ENCODE peak calls at places on chromosome 13, in five cellular contexts. V is WTC11; H is activated T-cell treated with anti-CD3 and anti-CD28 coated beads for 1 hour; X is AG09309; Q is activated T-helper 2 cell treated with anti-CD3 and anti-CD28 coated beads, Interferon-gamma antibody, Interleukin-2, Interleukin-4, amounts not matched to agents 10 μg/mL and 5 μg/mL and 100 μg/mL, durations not matched to agents 14 hours and 24 hours and 36 hours. K is an unnamed sample.

GRCh38 chr13:43023244-43023931 is at the start of gene DNAJC15:
- DNase-seq in Q (peak; percentile 77), X (no peak), V (peak; percentile 81), H (peak; percentile 69), K (peak; percentile 81)

GRCh38 chr13:66886248-66886647 is 343.9 kb downstream of the PCDH9 start:
- DNase-seq in H (no peak), X (no peak), V (no peak), Q (no peak), K (no peak)

GRCh38 chr13:85417807-85418206 is 381.4 kb downstream of the SLITRK6 start:
- DNase-seq in H (no peak), X (no peak), Q (no peak), V (no peak), K (no peak)

GRCh38 chr13:70842062-70842644 is 733.9 kb upstream of the KLHL1 start:
- DNase-seq in Q (no peak), V (no peak), X (no peak), H (no peak), K (no peak)

GRCh38 chr13:73428137-73428536 is 369.3 kb downstream of the KLF5 start:
- DNase-seq in H (no peak), X (no peak), V (no peak), Q (no peak), K (no peak)

GRCh38 chr13:21481359-21481758 is 22.3 kb upstream of the ZDHHC20 start:
- DNase-seq in V (no peak), X (no peak), Q (no peak), H (no peak), K (no peak)

GRCh38 chr13:50831510-50831909 is 12.0 kb downstream of the DLEU7 start:
- DNase-seq in V (no peak), H (no peak), Q (no peak), X (no peak), K (no peak)

GRCh38 chr13:106432636-106433035 is 102.8 kb downstream of the EFNB2 start:
- DNase-seq in H (no peak), X (no peak), V (no peak), Q (no peak), K (no peak)

GRCh38 chr13:45823583-45823982 is 28.0 kb downstream of the SIAH3 start:
- DNase-seq in H (no peak), Q (no peak), V (no peak), X (no peak), K (no peak)

GRCh38 chr13:95497307-95497943 is 55.1 kb upstream of the CLDN10 start:
- DNase-seq in V (no peak), H (no peak), X (no peak), Q (no peak), K (no peak)

GRCh38 chr13:99303863-99304521 is 3.2 kb downstream of the GPR183 start:
- DNase-seq in H (peak; percentile 25), X (no peak), Q (peak; percentile 55), V (no peak), K (no peak)